ENCODE peak calls at places on chromosomes 13 and 19, in eight cellular contexts. X is esophagus squamous epithelium, M is neural progenitor cell, A is heart right ventricle, L is testis, I is ascending aorta, N is ovary, P is kidney. U is an unnamed sample. For H3K4me1, the result is how much of the 10 kb centered on the place peaks cover.

GRCh38 chr13:37443538-37443937 is 155.0 kb downstream of the POSTN start:
- DNase-seq in L (no peak), N (no peak), X (no peak), I (no peak), P (no peak), A (no peak), M (no peak), U (no peak)

GRCh38 chr13:112893570-112894422 is 75.2 kb upstream of the MCF2L start:
- DNase-seq in A (peak), I (no peak), X (no peak), L (no peak), M (peak), N (no peak), P (peak), U (peak)

GRCh38 chr13:83622422-83622784 is 259.9 kb downstream of the SLITRK1 start:
- DNase-seq in X (no peak), N (no peak), M (no peak), L (no peak), I (no peak), P (no peak), A (no peak), U (no peak)

GRCh38 chr19:39819786-39820185 is 14.2 kb downstream of the DYRK1B start:
- DNase-seq in M (no peak), A (no peak), L (no peak), N (no peak), X (no peak), I (no peak), P (no peak), U (no peak)

GRCh38 chr19:18194554-18195238 is 1.7 kb downstream of the MPV17L2 start:
- DNase-seq in A (peak), I (no peak), P (no peak), X (no peak), M (peak), N (peak), L (peak), U (no peak)

GRCh38 chr13:110546933-110547332 is 14.6 kb downstream of the RAB20 start:
- DNase-seq in N (peak), M (no peak), L (peak), I (peak), P (peak), A (peak), X (peak), U (peak)

GRCh38 chr13:64591981-64592380 is 2638.2 kb downstream of the PCDH9 start:
- DNase-seq in N (no peak), M (no peak), L (no peak), I (no peak), P (no peak), X (no peak), A (no peak), U (no peak)

GRCh38 chr19:47769534-47769933 is 9.0 kb upstream of the SELENOW start:
- DNase-seq in I (no peak), P (no peak), L (no peak), N (no peak), A (no peak), M (no peak), X (no peak), U (no peak)

GRCh38 chr19:58570770-58571574 is 2.2 kb downstream of the MZF1 start:
- DNase-seq in A (no peak), X (no peak), N (peak), L (no peak), P (peak), I (no peak), M (no peak), U (peak)

GRCh38 chr13:94233401-94233800 is 246.1 kb downstream of the DCT start:
- DNase-seq in P (no peak), N (no peak), M (no peak), L (no peak), X (no peak), I (no peak), A (no peak), U (no peak)

GRCh38 chr13:83716121-83716520 is 166.2 kb downstream of the SLITRK1 start:
- DNase-seq in M (no peak), N (no peak), X (no peak), I (no peak), P (peak), L (no peak), A (no peak), U (no peak)

GRCh38 chr19:3595521-3596061 is 10.3 kb downstream of the GIPC3 start:
- DNase-seq in P (no peak), A (no peak), L (no peak), N (no peak), X (no peak), I (no peak), M (no peak), U (peak)

GRCh38 chr19:19418548-19419260 is 13.2 kb downstream of the GATAD2A start:
- DNase-seq in I (no peak), L (no peak), A (no peak), N (no peak), P (peak), X (no peak), M (no peak), U (no peak)

GRCh38 chr13:94188173-94188869 is 291.2 kb downstream of the DCT start:
- DNase-seq in A (no peak), I (no peak), P (no peak), L (no peak), X (no peak), N (no peak), M (no peak), U (no peak)

GRCh38 chr19:24166055-24166454 is 79.1 kb downstream of the ZNF254 start:
- DNase-seq in M (no peak), I (no peak), L (no peak), P (no peak), X (no peak), N (no peak), A (no peak), U (no peak)
- H3K27ac ChIP-seq in M (no peak), I (no peak), L (no peak), P (no peak), X (no peak), N (no peak), A (no peak), U (no peak)

GRCh38 chr19:35478794-35479193 is 11.5 kb downstream of the KRTDAP start:
- DNase-seq in L (no peak), M (no peak), I (no peak), N (no peak), P (no peak), X (no peak), A (no peak), U (no peak)

GRCh38 chr19:35474104-35474503 is 16.2 kb downstream of the KRTDAP start:
- DNase-seq in A (no peak), L (no peak), I (no peak), X (no peak), M (no peak), P (no peak), N (no peak), U (no peak)

GRCh38 chr19:35471946-35472345 is 18.3 kb downstream of the KRTDAP start:
- DNase-seq in M (no peak), N (no peak), I (no peak), A (no peak), P (no peak), X (no peak), L (no peak), U (no peak)

GRCh38 chr19:35479278-35479677 is 11.0 kb downstream of the KRTDAP start:
- DNase-seq in I (no peak), X (no peak), N (no peak), M (no peak), A (no peak), L (no peak), P (no peak), U (no peak)

GRCh38 chr19:35476149-35476548 is 14.1 kb downstream of the KRTDAP start:
- DNase-seq in A (no peak), N (no peak), P (no peak), M (peak), I (no peak), X (no peak), L (no peak), U (no peak)
- H3K4me1 ChIP-seq in A (under half), N (under half), P (under half), M (under half), I (under half), X (under half), L (under half), U (under half)

DNA sequence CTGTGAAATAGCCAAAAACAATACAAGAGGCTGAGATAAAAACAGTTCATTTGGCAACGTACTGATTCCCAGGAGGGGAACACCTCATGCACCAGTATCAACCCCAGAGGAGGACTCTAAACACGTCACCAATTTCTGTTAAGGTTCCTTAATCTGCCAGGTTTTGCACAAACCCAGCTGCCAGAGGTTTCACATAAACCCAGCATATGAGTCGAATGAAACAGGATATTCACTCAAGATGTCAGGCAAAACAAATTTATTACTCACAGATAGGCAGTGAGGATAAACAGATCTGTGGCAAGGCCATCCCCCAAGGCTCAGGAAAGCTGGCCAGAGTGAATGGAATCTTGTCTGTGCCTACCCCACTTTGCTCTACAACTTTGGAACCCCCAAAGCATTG is 210.9 kb downstream of the GPC5 start:
- DNase-seq in N (no peak), X (no peak), L (peak), I (no peak), P (no peak), A (no peak), M (no peak), U (no peak)
- H3K27ac ChIP-seq in N (no peak), X (no peak), L (peak), I (no peak), P (no peak), A (no peak), M (no peak), U (no peak)

DNA sequence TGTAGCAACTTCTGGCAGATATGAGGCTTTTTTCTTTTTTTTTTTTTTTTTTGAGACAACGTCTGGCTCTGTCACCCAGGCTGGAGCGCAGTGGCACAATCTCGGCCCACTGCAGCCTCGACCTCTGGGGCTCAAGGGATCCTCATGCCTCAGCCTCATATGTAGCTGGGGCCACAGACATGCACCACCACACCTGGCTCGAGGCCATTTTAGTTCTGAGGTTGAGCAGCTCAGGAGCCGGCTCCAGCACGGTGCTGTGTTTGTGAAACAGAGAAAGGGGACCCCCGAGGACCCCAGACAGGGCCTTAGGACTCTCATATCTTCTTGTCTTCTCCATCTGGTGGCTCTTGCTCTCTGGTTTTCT is 3.4 kb upstream of the FLT3LG start:
- DNase-seq in M (no peak), L (no peak), A (no peak), X (no peak), I (no peak), N (no peak), P (no peak), U (no peak)
- H3K4me1 ChIP-seq in M (under half), L (under half), A (under half), X (under half), I (under half), N (under half), P (under half), U (under half)

U was measured in pancreas.